ENCODE peak calls at places on chromosome 5, in four cellular contexts. A, O, W and Y are unnamed samples.

GRCh38 chr5:112546946-112547647 is 128.0 kb upstream of the EPB41L4A start:
- DNase-seq in A (no peak), O (no peak), W (no peak), Y (no peak)

GRCh38 chr5:177405805-177406204 is 3.6 kb downstream of the F12 start:
- DNase-seq in A (no peak), O (no peak), W (no peak), Y (no peak)

GRCh38 chr5:175616083-175616482 is 41.8 kb upstream of the HRH2 start:
- DNase-seq in A (peak), O (no peak), W (no peak), Y (no peak)

GRCh38 chr5:132674671-132675506 is 1.1 kb downstream of the IL4 start:
- DNase-seq in A (peak), O (peak), W (no peak), Y (no peak)

GRCh38 chr5:16869821-16870796 is 66.0 kb downstream of the MYO10 start:
- DNase-seq in A (no peak), O (no peak), W (no peak), Y (no peak)

GRCh38 chr5:103456476-103456875 is 106.1 kb downstream of the NUDT12 start:
- DNase-seq in A (no peak), O (no peak), W (no peak), Y (no peak)

GRCh38 chr5:97745817-97746216 is 562.8 kb upstream of the RIOK2 start:
- DNase-seq in A (no peak), O (no peak), W (no peak), Y (no peak)

GRCh38 chr5:139565411-139566305 is 4.5 kb downstream of the UBE2D2 start:
- DNase-seq in A (peak), O (no peak), W (no peak), Y (no peak)

GRCh38 chr5:154445422-154446182 is at the start of gene SAP30L:
- DNase-seq in A (peak), O (peak), W (peak), Y (peak)